ENCODE peak calls at places on chromosomes 6 and 20, in six cellular contexts. J is uterus, L is heart left ventricle, D is right lobe of liver, G is AG04449, N is lower leg skin. E is an unnamed sample.
A peak's percentile ranks its signal among the peaks of the same experiment; 100 is the strongest.

GRCh38 chr6:95364016-95364604 is 213.2 kb upstream of the MANEA start:
- DNase-seq in J (no peak), L (no peak), D (no peak), G (no peak), N (no peak), E (no peak)

GRCh38 chr20:47318027-47318595 is 38.4 kb downstream of the ZMYND8 start:
- DNase-seq in J (peak; percentile 66), L (no peak), D (no peak), G (no peak), N (no peak), E (no peak)

GRCh38 chr6:136066005-136066404 is 184.1 kb downstream of the MTFR2 start:
- DNase-seq in J (no peak), L (no peak), D (no peak), G (no peak), N (no peak), E (no peak)

GRCh38 chr6:161544801-161545490 is 271.1 kb upstream of the AGPAT4 start:
- DNase-seq in J (no peak), L (no peak), D (no peak), G (no peak), N (no peak), E (no peak)

GRCh38 chr6:139695361-139695760 is 320.9 kb upstream of the CITED2 start:
- DNase-seq in J (no peak), L (no peak), D (no peak), G (no peak), N (no peak), E (no peak)

GRCh38 chr20:54680872-54681297 is 205.5 kb downstream of the DOK5 start:
- DNase-seq in J (no peak), L (no peak), D (no peak), G (no peak), N (no peak), E (no peak)

GRCh38 chr6:12801141-12801540 is 84.6 kb downstream of the PHACTR1 start:
- DNase-seq in J (no peak), L (no peak), D (no peak), G (no peak), N (no peak), E (no peak)

GRCh38 chr6:93351222-93351621 is 68.1 kb downstream of the EPHA7 start:
- DNase-seq in J (no peak), L (no peak), D (no peak), G (no peak), N (no peak), E (no peak)

GRCh38 chr6:37442416-37443218 is 9.6 kb downstream of the CMTR1 start:
- DNase-seq in J (no peak), L (no peak), D (no peak), G (no peak), N (peak; percentile 26), E (no peak)

GRCh38 chr6:20976391-20976790 is 442.1 kb downstream of the CDKAL1 start:
- DNase-seq in J (no peak), L (no peak), D (no peak), G (no peak), N (no peak), E (no peak)

GRCh38 chr6:40640591-40641293 is 53.6 kb upstream of the LRFN2 start:
- DNase-seq in J (peak; percentile 21), L (peak; percentile 10), D (no peak), G (no peak), N (peak; percentile 64), E (no peak)

GRCh38 chr6:149357726-149358538 is 40.4 kb downstream of the TAB2 start:
- DNase-seq in J (no peak), L (no peak), D (no peak), G (no peak), N (no peak), E (no peak)

GRCh38 chr20:32577023-32577422 is 8.1 kb downstream of the NOL4L start:
- DNase-seq in J (no peak), L (no peak), D (no peak), G (no peak), N (no peak), E (no peak)

GRCh38 chr6:70982747-70983146 is 25.9 kb upstream of the B3GAT2 start:
- DNase-seq in J (no peak), L (no peak), D (no peak), G (no peak), N (no peak), E (no peak)

GRCh38 chr6:132505158-132505557 is 7.8 kb downstream of the STX7 start:
- DNase-seq in J (no peak), L (no peak), D (no peak), G (no peak), N (no peak), E (no peak)

GRCh38 chr20:57211949-57212889 is 54.2 kb downstream of the BMP7 start:
- DNase-seq in J (peak; percentile 68), L (peak; percentile 59), D (no peak), G (peak; percentile 19), N (peak; percentile 93), E (peak; percentile 74)

GRCh38 chr6:5851261-5851757 is 155.4 kb downstream of the NRN1 start:
- DNase-seq in J (no peak), L (peak; percentile 39), D (no peak), G (no peak), N (no peak), E (no peak)

GRCh38 chr6:133130863-133131262 is 110.3 kb upstream of the EYA4 start:
- DNase-seq in J (peak; percentile 21), L (peak; percentile 77), D (no peak), G (no peak), N (no peak), E (peak; percentile 67)

GRCh38 chr20:32563311-32564272 is 21.5 kb downstream of the NOL4L start:
- DNase-seq in J (no peak), L (no peak), D (no peak), G (no peak), N (no peak), E (no peak)

GRCh38 chr20:63310265-63310971 is 17.4 kb downstream of the COL20A1 start:
- DNase-seq in J (no peak), L (no peak), D (no peak), G (no peak), N (no peak), E (no peak)

GRCh38 chr6:47478233-47479155 is 905 bp downstream of the CD2AP start:
- DNase-seq in J (no peak), L (no peak), D (no peak), G (no peak), N (no peak), E (no peak)

GRCh38 chr20:36491901-36492617 is 49.3 kb upstream of the MYL9 start:
- DNase-seq in J (no peak), L (no peak), D (no peak), G (no peak), N (no peak), E (no peak)

GRCh38 chr6:163940705-163941470 is 526.4 kb downstream of the QKI start:
- DNase-seq in J (no peak), L (no peak), D (no peak), G (no peak), N (no peak), E (no peak)

GRCh38 chr20:25223179-25223661 is 24.7 kb upstream of the PYGB start:
- DNase-seq in J (no peak), L (no peak), D (no peak), G (peak; percentile 50), N (peak; percentile 83), E (no peak)

GRCh38 chr20:53890434-53891305 is 179.7 kb downstream of the BCAS1 start:
- DNase-seq in J (no peak), L (no peak), D (no peak), G (no peak), N (peak; percentile 70), E (no peak)

GRCh38 chr6:168041928-168042327 is 37.1 kb downstream of the FRMD1 start:
- DNase-seq in J (peak; percentile 5), L (no peak), D (peak; percentile 50), G (no peak), N (peak; percentile 84), E (no peak)

GRCh38 chr20:17882065-17882833 is 86.3 kb downstream of the SNX5 start:
- DNase-seq in J (no peak), L (no peak), D (no peak), G (no peak), N (no peak), E (no peak)

GRCh38 chr20:8507231-8507630 is 375.2 kb downstream of the PLCB1 start:
- DNase-seq in J (no peak), L (no peak), D (no peak), G (no peak), N (no peak), E (no peak)
- TF ChIP-seq CTCF in J (no peak), L (no peak), D (no peak), G (no peak), N (no peak), E (no peak)

GRCh38 chr20:21127201-21127981 is 1.5 kb downstream of the KIZ start:
- DNase-seq in J (no peak), L (no peak), D (no peak), G (no peak), N (no peak), E (no peak)
- H3K4me3 ChIP-seq in J (no peak overlapping the region), L (peak overlapping the region; percentile 80), D (no peak overlapping the region), G (no peak overlapping the region), N (no peak overlapping the region), E (no peak overlapping the region)

DNA sequence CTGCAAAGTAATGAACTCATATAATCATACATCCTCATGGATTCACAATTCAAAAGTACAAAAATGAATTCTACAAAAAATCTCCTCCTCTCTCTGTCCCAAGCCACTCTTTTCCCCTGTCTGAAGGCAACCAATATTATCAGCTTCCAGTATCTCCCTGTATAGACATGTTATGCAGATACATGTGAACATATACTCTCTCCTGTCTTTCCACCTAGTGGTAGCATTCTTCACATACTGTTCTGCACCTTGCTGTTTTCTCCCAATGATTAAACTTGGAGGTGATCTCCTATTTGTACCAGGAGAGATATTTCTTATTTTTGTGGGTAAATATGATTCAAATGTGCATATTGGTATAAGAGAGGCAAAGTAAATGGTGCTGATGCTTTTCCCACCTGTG is 416.4 kb downstream of the EPM2A start:
- DNase-seq in J (no peak), L (no peak), D (no peak), G (no peak), N (no peak), E (no peak)
- TF ChIP-seq CTCF in J (no peak), L (no peak), D (no peak), G (no peak), N (no peak), E (no peak)

GRCh38 chr20:38445901-38446425 is 10.8 kb upstream of the SNHG17 start:
- DNase-seq in J (no peak), L (no peak), D (no peak), G (no peak), N (no peak), E (no peak)
- H3K4me3 ChIP-seq in J (peak overlapping the region; percentile 62), L (peak overlapping the region; percentile 83), D (no peak overlapping the region), G (peak overlapping the region; percentile 83), N (no peak overlapping the region), E (peak overlapping the region; percentile 86)